ENCODE peak calls at places on chromosomes 4 and X, in six cellular contexts. X is mesendoderm; C is fibroblast of gingiva; O is astrocyte; U is epithelial cell of esophagus; J is stimulated activated CD4-positive, alpha-beta T cell treated with anti-CD3 and anti-CD28 coated beads, Interleukin-15, amount 100 ng/mL, for 1 hour. I is an unnamed sample.

GRCh38 chr4:28179126-28179525 is 1318.5 kb downstream of the STIM2 start:
- DNase-seq in X (no peak), C (no peak), O (no peak), U (no peak), J (no peak), I (no peak)

GRCh38 chrX:150577174-150577573 is 8.8 kb downstream of the MTM1 start:
- DNase-seq in X (no peak), C (no peak), O (no peak), U (peak), J (no peak), I (no peak)

GRCh38 chrX:68832101-68832416 is 3.2 kb downstream of the EFNB1 start:
- DNase-seq in X (peak), C (peak), O (peak), U (peak), J (no peak), I (no peak)

GRCh38 chr4:147617841-147618421 is 734 bp downstream of the TMEM184C start:
- DNase-seq in X (no peak), C (no peak), O (no peak), U (no peak), J (no peak), I (no peak)

GRCh38 chr4:109912706-109913621 is at the start of gene EGF:
- DNase-seq in X (peak), C (no peak), O (peak), U (peak), J (no peak), I (no peak)

GRCh38 chr4:972651-973424 is 531 bp downstream of the DGKQ start:
- DNase-seq in X (no peak), C (no peak), O (no peak), U (peak), J (peak), I (peak)

GRCh38 chr4:139763205-139763604 is 97.6 kb downstream of the MGST2 start:
- DNase-seq in X (peak), C (no peak), O (no peak), U (no peak), J (no peak), I (no peak)

GRCh38 chrX:110703641-110704040 is 92.0 kb downstream of the CHRDL1 start:
- DNase-seq in X (no peak), C (no peak), O (no peak), U (no peak), J (no peak), I (no peak)

GRCh38 chrX:150546711-150547153 is 21.7 kb upstream of the MTM1 start:
- DNase-seq in X (no peak), C (no peak), O (no peak), U (no peak), J (no peak), I (no peak)

GRCh38 chrX:71450433-71451106 is 82.3 kb upstream of the OGT start:
- DNase-seq in X (no peak), C (no peak), O (no peak), U (no peak), J (no peak), I (no peak)

GRCh38 chr4:126427781-126428360 is 1113.1 kb downstream of the FAT4 start:
- DNase-seq in X (no peak), C (no peak), O (no peak), U (no peak), J (no peak), I (no peak)

GRCh38 chr4:180169966-180170365 is 2073.2 kb upstream of the TENM3 start:
- DNase-seq in X (no peak), C (no peak), O (no peak), U (no peak), J (no peak), I (no peak)

GRCh38 chrX:8823698-8824097 is 22.5 kb upstream of the FAM9A start:
- DNase-seq in X (no peak), C (no peak), O (no peak), U (no peak), J (no peak), I (no peak)

GRCh38 chrX:124208675-124209074 is 123.8 kb upstream of the TEX13D start:
- DNase-seq in X (no peak), C (no peak), O (no peak), U (no peak), J (no peak), I (no peak)

GRCh38 chrX:22097295-22097694 is 65.2 kb downstream of the PHEX start:
- DNase-seq in X (no peak), C (peak), O (peak), U (peak), J (no peak), I (peak)

GRCh38 chr4:107885865-107886264 is 45.5 kb upstream of the CYP2U1 start:
- DNase-seq in X (no peak), C (no peak), O (no peak), U (peak), J (no peak), I (peak)

GRCh38 chrX:131262738-131263679 is 26.1 kb downstream of the IGSF1 start:
- DNase-seq in X (peak), C (no peak), O (no peak), U (peak), J (no peak), I (no peak)

GRCh38 chr4:173503330-173504180 is 26.5 kb downstream of the HAND2 start:
- DNase-seq in X (no peak), C (no peak), O (no peak), U (no peak), J (no peak), I (no peak)

GRCh38 chr4:15355464-15355863 is 72.4 kb upstream of the C1QTNF7 start:
- DNase-seq in X (peak), C (no peak), O (no peak), U (no peak), J (no peak), I (no peak)

GRCh38 chr4:6658635-6659075 is 18.2 kb downstream of the MRFAP1 start:
- DNase-seq in X (no peak), C (peak), O (no peak), U (peak), J (peak), I (no peak)

GRCh38 chr4:173752610-173753009 is 222.6 kb upstream of the HAND2 start:
- DNase-seq in X (peak), C (no peak), O (no peak), U (peak), J (no peak), I (no peak)

GRCh38 chr4:67087897-67088296 is 457.4 kb downstream of the CENPC start:
- DNase-seq in X (peak), C (no peak), O (no peak), U (peak), J (no peak), I (peak)

GRCh38 chr4:13615162-13615561 is 12.4 kb downstream of the BOD1L1 start:
- DNase-seq in X (no peak), C (no peak), O (no peak), U (no peak), J (no peak), I (no peak)

GRCh38 chr4:153634737-153635353 is 49.2 kb upstream of the TLR2 start:
- DNase-seq in X (peak), C (peak), O (no peak), U (peak), J (no peak), I (no peak)

GRCh38 chr4:152309418-152309817 is 226.5 kb downstream of the FBXW7 start:
- DNase-seq in X (no peak), C (no peak), O (no peak), U (no peak), J (no peak), I (no peak)

GRCh38 chrX:46330513-46330912 is 214.7 kb downstream of the ZNF674 start:
- DNase-seq in X (no peak), C (no peak), O (no peak), U (no peak), J (no peak), I (no peak)

GRCh38 chr4:2790583-2791517 is 2.0 kb upstream of the SH3BP2 start:
- DNase-seq in X (peak), C (no peak), O (no peak), U (no peak), J (no peak), I (no peak)

GRCh38 chr4:88458091-88458740 is 1.3 kb downstream of the HERC5 start:
- DNase-seq in X (no peak), C (no peak), O (no peak), U (no peak), J (no peak), I (no peak)

GRCh38 chr4:1172228-1172851 is at the start of gene SPON2:
- DNase-seq in X (peak), C (peak), O (no peak), U (peak), J (no peak), I (no peak)

GRCh38 chr4:76562161-76562560 is 127.1 kb downstream of the SHROOM3 start:
- DNase-seq in X (no peak), C (peak), O (peak), U (peak), J (no peak), I (no peak)

GRCh38 chr4:89820005-89820404 is 17.0 kb downstream of the SNCA start:
- DNase-seq in X (no peak), C (no peak), O (no peak), U (no peak), J (no peak), I (no peak)

GRCh38 chr4:13866881-13867280 is 239.4 kb upstream of the BOD1L1 start:
- DNase-seq in X (no peak), C (no peak), O (peak), U (no peak), J (no peak), I (no peak)